ENCODE peak calls at places on chromosomes 4 and X, in five cellular contexts. Q is AG09309; J is islet precursor cell; D is activated CD8-positive, alpha-beta memory T cell treated with anti-CD3 and anti-CD28 coated beads for 24 hours; Z is DMS153. F is an unnamed sample.

GRCh38 chrX:21946925-21947641 is 6.6 kb downstream of the SMS start:
- DNase-seq in Q (no peak), J (no peak), D (no peak), Z (no peak), F (no peak)

GRCh38 chrX:29299689-29300088 is 712.4 kb downstream of the IL1RAPL1 start:
- DNase-seq in Q (no peak), J (no peak), D (no peak), Z (no peak), F (peak)

GRCh38 chr4:149291463-149291862 is 524.2 kb downstream of the IQCM start:
- DNase-seq in Q (no peak), J (no peak), D (no peak), Z (no peak), F (no peak)

GRCh38 chr4:146637853-146638800 is 566 bp upstream of the POU4F2 start:
- DNase-seq in Q (no peak), J (peak), D (no peak), Z (no peak), F (peak)

GRCh38 chrX:103687696-103688191 is 1.2 kb upstream of the MORF4L2 start:
- DNase-seq in Q (peak), J (peak), D (peak), Z (peak), F (peak)

GRCh38 chr4:1604181-1604705 is 79.9 kb downstream of the FAM53A start:
- DNase-seq in Q (no peak), J (no peak), D (no peak), Z (no peak), F (no peak)

GRCh38 chr4:151446208-151446607 is 37.2 kb downstream of the FHIP1A start:
- DNase-seq in Q (no peak), J (no peak), D (no peak), Z (no peak), F (no peak)

GRCh38 chrX:53288173-53288572 is 6.8 kb upstream of the IQSEC2 start:
- DNase-seq in Q (no peak), J (peak), D (no peak), Z (no peak), F (no peak)

F was measured in NCI-H748 treated with DMSO at 0.1 percent for 48 hours.